ENCODE peak calls at places on chromosomes 2 and 18, in seven cellular contexts. One of them, this sample, is unnamed.

GRCh38 chr2:165539985-165540384 is 70.5 kb downstream of the CSRNP3 start:
- DNase-seq in fibroblast of the conjunctiva: no peak
- DNase-seq in NCI-H1105 treated with DMSO at 0.1 percent for 48 hours: peak
- DNase-seq in left cardiac atrium: no peak
- DNase-seq in HFF-Myc: no peak
- DNase-seq in M059J: peak
- DNase-seq in AG04450: no peak
- DNase-seq in this sample: no peak

GRCh38 chr2:146989726-146990125 is 855.1 kb upstream of the ACVR2A start:
- DNase-seq in fibroblast of the conjunctiva: no peak
- DNase-seq in NCI-H1105 treated with DMSO at 0.1 percent for 48 hours: no peak
- DNase-seq in left cardiac atrium: no peak
- DNase-seq in HFF-Myc: no peak
- DNase-seq in M059J: no peak
- DNase-seq in AG04450: no peak
- DNase-seq in this sample: no peak

GRCh38 chr2:16940214-16940613 is 274.6 kb upstream of the CYRIA start:
- DNase-seq in fibroblast of the conjunctiva: no peak
- DNase-seq in NCI-H1105 treated with DMSO at 0.1 percent for 48 hours: no peak
- DNase-seq in left cardiac atrium: no peak
- DNase-seq in HFF-Myc: no peak
- DNase-seq in M059J: no peak
- DNase-seq in AG04450: no peak
- DNase-seq in this sample: no peak

GRCh38 chr2:105055613-105056012 is 17.7 kb downstream of the MRPS9 start:
- DNase-seq in fibroblast of the conjunctiva: no peak
- DNase-seq in NCI-H1105 treated with DMSO at 0.1 percent for 48 hours: no peak
- DNase-seq in left cardiac atrium: no peak
- DNase-seq in HFF-Myc: no peak
- DNase-seq in M059J: peak
- DNase-seq in AG04450: no peak
- DNase-seq in this sample: no peak

GRCh38 chr18:12907258-12907925 is 23.4 kb upstream of the PTPN2 start:
- DNase-seq in fibroblast of the conjunctiva: no peak
- DNase-seq in NCI-H1105 treated with DMSO at 0.1 percent for 48 hours: no peak
- DNase-seq in left cardiac atrium: no peak
- DNase-seq in HFF-Myc: no peak
- DNase-seq in M059J: no peak
- DNase-seq in AG04450: no peak
- DNase-seq in this sample: no peak

GRCh38 chr2:165720526-165720925 is 73.5 kb downstream of the GALNT3 start:
- DNase-seq in fibroblast of the conjunctiva: no peak
- DNase-seq in NCI-H1105 treated with DMSO at 0.1 percent for 48 hours: no peak
- DNase-seq in left cardiac atrium: no peak
- DNase-seq in HFF-Myc: peak
- DNase-seq in M059J: peak
- DNase-seq in AG04450: peak
- DNase-seq in this sample: no peak

GRCh38 chr18:12283256-12283655 is 24.8 kb upstream of the TUBB6 start:
- DNase-seq in fibroblast of the conjunctiva: no peak
- DNase-seq in NCI-H1105 treated with DMSO at 0.1 percent for 48 hours: no peak
- DNase-seq in left cardiac atrium: no peak
- DNase-seq in HFF-Myc: no peak
- DNase-seq in M059J: peak
- DNase-seq in AG04450: no peak
- DNase-seq in this sample: no peak

GRCh38 chr18:56853961-56854360 is 202.8 kb downstream of the WDR7 start:
- DNase-seq in fibroblast of the conjunctiva: no peak
- DNase-seq in NCI-H1105 treated with DMSO at 0.1 percent for 48 hours: no peak
- DNase-seq in left cardiac atrium: no peak
- DNase-seq in HFF-Myc: no peak
- DNase-seq in M059J: no peak
- DNase-seq in AG04450: no peak
- DNase-seq in this sample: no peak

GRCh38 chr2:224347181-224348051 is 54.5 kb downstream of the FAM124B start:
- DNase-seq in fibroblast of the conjunctiva: no peak
- DNase-seq in NCI-H1105 treated with DMSO at 0.1 percent for 48 hours: no peak
- DNase-seq in left cardiac atrium: no peak
- DNase-seq in HFF-Myc: no peak
- DNase-seq in M059J: peak
- DNase-seq in AG04450: no peak
- DNase-seq in this sample: no peak